ENCODE peak calls at places on chromosomes 7 and 10, in nine cellular contexts. H, Q, S, L, D, T, M, R and P are unnamed samples.
A peak's percentile ranks its signal among the peaks of the same experiment; 100 is the strongest.

GRCh38 chr7:1698221-1698620 is 28.1 kb downstream of the ELFN1 start:
- DNase-seq in D (no peak), L (no peak), H (peak; percentile 25), M (no peak), R (no peak), Q (no peak), T (no peak), S (no peak), P (no peak)

GRCh38 chr7:27964840-27965239 is 215.8 kb downstream of the JAZF1 start:
- DNase-seq in R (no peak), D (no peak), Q (no peak), T (no peak), S (no peak), M (no peak), H (no peak), L (no peak), P (no peak)

GRCh38 chr7:45584261-45585210 is 10.4 kb downstream of the ADCY1 start:
- DNase-seq in M (no peak), R (no peak), H (no peak), Q (no peak), L (no peak), S (no peak), D (no peak), T (no peak), P (no peak)

GRCh38 chr10:123571978-123572377 is 94.2 kb upstream of the GPR26 start:
- DNase-seq in M (no peak), D (no peak), H (no peak), Q (no peak), S (no peak), L (no peak), R (no peak), T (no peak), P (no peak)

GRCh38 chr7:94375167-94375566 is 19.5 kb upstream of the COL1A2 start:
- DNase-seq in R (no peak), S (no peak), M (no peak), Q (no peak), D (peak; percentile 94), L (no peak), H (peak; percentile 50), T (no peak), P (no peak)

GRCh38 chr10:58044072-58044471 is 223.6 kb downstream of the IPMK start:
- DNase-seq in D (peak; percentile 82), T (no peak), L (no peak), H (no peak), M (no peak), S (no peak), R (no peak), Q (no peak), P (no peak)

GRCh38 chr10:86970152-86970886 is 2.0 kb downstream of the ADIRF start:
- DNase-seq in Q (no peak), L (no peak), R (peak; percentile 3), H (peak; percentile 75), D (no peak), S (peak; percentile 89), M (no peak), T (peak; percentile 56), P (no peak)

GRCh38 chr7:5647816-5648215 is 133.6 kb downstream of the RNF216 start:
- DNase-seq in D (no peak), L (no peak), T (no peak), R (no peak), S (no peak), M (no peak), Q (no peak), H (no peak), P (no peak)

GRCh38 chr7:151794508-151795167 is 82.3 kb downstream of the PRKAG2 start:
- DNase-seq in M (no peak), T (no peak), L (no peak), S (peak; percentile 59), R (peak; percentile 51), H (no peak), D (peak; percentile 20), Q (no peak), P (no peak)

GRCh38 chr10:110527731-110528171 is 30.0 kb downstream of the DUSP5 start:
- DNase-seq in L (no peak), S (no peak), Q (no peak), H (no peak), T (no peak), D (no peak), R (no peak), M (no peak), P (no peak)

GRCh38 chr10:79209340-79209739 is 137.9 kb upstream of the PPIF start:
- DNase-seq in T (no peak), L (no peak), D (no peak), R (no peak), Q (no peak), H (no peak), S (no peak), M (no peak), P (no peak)

GRCh38 chr7:46784746-46785145 is 797.2 kb downstream of the TNS3 start:
- DNase-seq in M (no peak), R (no peak), L (no peak), T (no peak), S (no peak), D (peak; percentile 57), H (peak; percentile 47), Q (no peak), P (no peak)

GRCh38 chr7:105496501-105496900 is 25.6 kb downstream of the PUS7 start:
- DNase-seq in T (no peak), M (no peak), D (no peak), Q (no peak), R (no peak), S (no peak), H (no peak), L (no peak), P (no peak)

GRCh38 chr7:31027161-31027965 is 24.7 kb upstream of the ADCYAP1R1 start:
- DNase-seq in R (no peak), Q (no peak), L (no peak), M (peak; percentile 87), T (peak; percentile 75), H (no peak), S (no peak), D (no peak), P (no peak)

GRCh38 chr10:109922353-109922975 is 847 bp downstream of the XPNPEP1 start:
- DNase-seq in S (no peak), H (no peak), M (no peak), D (no peak), L (no peak), T (no peak), Q (no peak), R (no peak), P (no peak)

GRCh38 chr10:31399631-31400030 is 80.6 kb downstream of the ZEB1 start:
- DNase-seq in S (no peak), D (no peak), L (no peak), M (no peak), H (no peak), Q (no peak), T (peak; percentile 46), R (no peak), P (no peak)

GRCh38 chr7:129561677-129562424 is 49.7 kb upstream of the NRF1 start:
- DNase-seq in Q (no peak), L (peak; percentile 20), M (no peak), D (no peak), H (no peak), S (no peak), R (no peak), T (no peak), P (no peak)